ENCODE peak calls at places on chromosomes 1 and 21, in ten cellular contexts. P is uterus, N is vagina, Z is right atrium auricular region, V is Caco-2, Q is lower leg skin, F is GM06990, I is Peyer's patch, K is GM12865, L is body of pancreas. Y is an unnamed sample.

GRCh38 chr1:209405183-209405823 is 178.2 kb upstream of the CAMK1G start:
- DNase-seq in K (no peak), Z (peak; percentile 50), F (no peak), I (no peak), L (no peak), N (no peak), V (no peak), Q (no peak), P (no peak), Y (peak; percentile 60)

GRCh38 chr1:88646852-88647645 is 37.0 kb upstream of the PKN2 start:
- DNase-seq in F (peak; percentile 11), L (no peak), I (no peak), Z (no peak), N (no peak), K (peak; percentile 10), V (peak; percentile 14), Q (no peak), P (no peak), Y (peak; percentile 78)

GRCh38 chr1:117572546-117572945 is 33.3 kb upstream of the TENT5C start:
- DNase-seq in I (no peak), Q (no peak), L (no peak), N (no peak), V (no peak), Z (no peak), P (no peak), F (no peak), K (no peak), Y (no peak)

GRCh38 chr1:198986442-198986841 is 347.6 kb downstream of the PTPRC start:
- DNase-seq in P (no peak), I (no peak), N (no peak), F (no peak), V (no peak), K (no peak), Z (no peak), L (no peak), Q (no peak), Y (no peak)

GRCh38 chr1:39142394-39143060 is 62.0 kb upstream of the MACF1 start:
- DNase-seq in V (peak; percentile 45), P (no peak), F (no peak), N (no peak), I (no peak), L (peak; percentile 90), K (no peak), Q (peak; percentile 82), Z (no peak), Y (peak; percentile 96)

GRCh38 chr21:39196838-39197237 is 13.6 kb upstream of the PSMG1 start:
- DNase-seq in I (no peak), P (no peak), Z (no peak), Q (no peak), F (no peak), N (no peak), L (no peak), V (no peak), K (no peak), Y (no peak)

GRCh38 chr1:155226188-155226909 is 17.9 kb downstream of the MTX1 start:
- DNase-seq in V (peak; percentile 83), Z (peak; percentile 87), L (peak; percentile 72), F (no peak), P (peak; percentile 82), Q (peak; percentile 73), N (no peak), I (peak; percentile 78), K (peak; percentile 88), Y (peak; percentile 76)

GRCh38 chr21:44010429-44010828 is 1.7 kb upstream of the TRAPPC10 start:
- DNase-seq in L (no peak), K (no peak), V (no peak), Z (no peak), P (no peak), I (no peak), Q (no peak), F (no peak), N (no peak), Y (no peak)

GRCh38 chr1:22275211-22275610 is 132.3 kb upstream of the WNT4 start:
- DNase-seq in V (peak; percentile 46), K (no peak), F (no peak), L (no peak), Q (peak; percentile 27), N (no peak), Z (no peak), P (no peak), I (no peak), Y (peak; percentile 73)

GRCh38 chr1:62395291-62395690 is 41.6 kb upstream of the USP1 start:
- DNase-seq in F (no peak), L (no peak), Z (no peak), I (no peak), N (no peak), V (no peak), Q (no peak), K (no peak), P (no peak), Y (no peak)

GRCh38 chr1:182567629-182568028 is 21.4 kb downstream of the RNASEL start:
- DNase-seq in K (no peak), Z (no peak), F (no peak), L (no peak), N (no peak), V (no peak), Q (no peak), P (no peak), I (no peak), Y (peak; percentile 10)

GRCh38 chr1:182565537-182565936 is 23.5 kb downstream of the RNASEL start:
- DNase-seq in I (no peak), P (no peak), N (no peak), K (peak; percentile 37), F (no peak), Q (no peak), Z (no peak), V (no peak), L (no peak), Y (no peak)

GRCh38 chr1:182564605-182565004 is 24.5 kb downstream of the RNASEL start:
- DNase-seq in N (no peak), P (no peak), Z (no peak), Q (no peak), F (no peak), I (no peak), L (no peak), V (no peak), K (no peak), Y (no peak)

GRCh38 chr1:182561432-182561831 is 27.6 kb downstream of the RNASEL start:
- DNase-seq in L (no peak), I (no peak), F (no peak), V (no peak), K (no peak), P (no peak), Q (no peak), Z (no peak), N (no peak), Y (no peak)

GRCh38 chr1:182563095-182563494 is 26.0 kb downstream of the RNASEL start:
- DNase-seq in L (no peak), Q (no peak), I (no peak), P (no peak), Z (no peak), N (no peak), F (no peak), V (no peak), K (no peak), Y (no peak)
- H3K4me3 ChIP-seq in L (no peak overlapping the region), Q (no peak overlapping the region), I (no peak overlapping the region), P (no peak overlapping the region), Z (no peak overlapping the region), N (no peak overlapping the region), F (no peak overlapping the region), V (no peak overlapping the region), K (no peak overlapping the region), Y (no peak overlapping the region)

DNA sequence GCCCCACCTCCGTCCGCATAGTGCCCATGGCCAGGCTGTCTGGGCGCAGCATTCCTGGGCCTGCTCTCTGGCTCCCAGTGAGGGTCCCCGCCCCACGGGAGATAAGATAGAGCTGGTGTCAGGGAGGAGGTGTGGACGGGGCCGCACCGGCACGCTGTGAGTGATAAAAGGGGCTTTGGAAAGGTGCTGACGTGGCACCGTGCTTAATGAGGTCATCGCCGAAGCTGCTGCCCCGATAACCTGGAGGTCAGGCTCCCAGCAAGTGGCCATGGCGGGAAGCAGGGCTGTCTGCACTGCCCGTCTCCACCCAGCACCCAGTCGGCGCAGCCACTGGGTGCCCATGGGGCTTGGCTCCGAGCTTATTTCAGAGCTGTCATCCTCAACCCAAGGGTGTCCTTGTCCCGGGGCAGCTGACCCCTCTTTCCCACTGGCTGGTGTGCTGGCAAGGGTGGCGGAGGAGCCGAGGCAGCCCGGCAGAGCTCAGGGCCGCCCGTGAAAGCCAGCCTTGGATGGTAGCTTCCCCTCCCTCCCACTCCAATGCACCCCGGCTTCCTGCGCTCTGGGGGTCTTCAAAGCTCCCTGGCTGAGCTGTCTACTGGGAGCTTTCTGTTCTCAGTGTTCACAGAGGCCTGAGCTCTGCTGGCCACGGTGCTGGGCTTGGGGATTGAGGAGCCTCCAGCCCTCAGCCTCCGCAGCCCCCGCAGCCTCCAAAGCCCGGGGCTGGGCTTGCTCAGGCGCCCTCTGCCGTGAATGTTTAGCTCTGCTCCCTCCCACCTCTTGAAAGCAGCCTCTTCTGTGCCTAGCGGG is 105.1 kb upstream of the ARHGEF16 start:
- DNase-seq in I (no peak), K (no peak), L (no peak), F (no peak), P (no peak), N (no peak), Z (peak; percentile 70), Q (no peak), V (no peak), Y (no peak)
- TF ChIP-seq CTCF in I (no peak), K (no peak), L (no peak), F (no peak), P (no peak), N (no peak), Z (peak; percentile 49), Q (no peak), V (no peak), Y (no peak)

DNA sequence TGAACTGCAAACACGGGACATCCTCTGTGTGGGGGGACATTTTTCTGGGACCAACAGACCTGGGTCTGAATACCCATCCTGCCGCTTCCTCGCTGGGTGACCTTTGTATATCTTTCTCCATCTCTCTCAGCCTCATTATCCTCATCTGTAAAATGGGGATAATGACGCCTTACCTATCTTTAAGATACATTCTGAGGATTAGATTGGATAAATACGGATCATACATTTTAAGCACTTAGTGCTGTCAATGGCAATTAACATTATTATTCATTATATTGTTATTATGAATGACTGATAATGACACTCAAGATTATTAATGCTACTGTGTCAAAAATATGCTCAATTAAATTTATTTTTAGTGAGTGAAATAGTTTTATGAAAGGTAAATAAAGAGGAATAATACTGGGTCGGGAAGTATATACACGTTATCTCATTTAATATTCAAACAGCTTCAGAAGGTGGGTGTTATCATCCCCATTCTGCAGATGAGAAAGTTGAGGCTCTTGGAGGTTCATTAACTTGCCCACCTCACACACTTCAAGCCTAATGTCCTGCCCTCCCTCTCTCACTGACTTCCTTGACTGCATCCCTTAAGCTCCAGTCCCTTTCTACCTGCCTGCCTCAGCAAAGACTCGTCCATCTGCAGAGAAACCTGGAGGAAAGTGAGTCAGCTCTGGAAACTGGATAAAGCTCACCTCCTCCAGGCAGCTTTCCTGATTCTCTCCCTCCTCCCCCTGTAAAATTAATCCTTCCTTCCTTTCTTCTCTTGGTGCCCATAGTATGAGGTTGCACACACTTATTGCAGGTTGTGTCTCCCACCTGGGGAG is 120.7 kb upstream of the JUN start:
- DNase-seq in F (no peak), P (no peak), N (no peak), I (no peak), V (no peak), K (no peak), Z (peak; percentile 43), Q (no peak), L (no peak), Y (no peak)
- H3K4me3 ChIP-seq in F (peak overlapping the region; percentile 64), P (peak overlapping the region; percentile 50), N (peak overlapping the region; percentile 63), I (peak overlapping the region; percentile 70), V (peak overlapping the region; percentile 48), K (peak overlapping the region; percentile 71), Z (peak overlapping the region; percentile 35), Q (no peak overlapping the region), L (no peak overlapping the region), Y (peak overlapping the region; percentile 36)

GRCh38 chr1:222124602-222125001 is 382.7 kb upstream of the DUSP10 start:
- DNase-seq in L (no peak), V (no peak), K (no peak), N (no peak), I (no peak), F (no peak), Z (no peak), Q (no peak), P (no peak), Y (peak; percentile 28)
- TF ChIP-seq CTCF in L (no peak), V (peak; percentile 31), K (no peak), N (no peak), I (no peak), F (peak; percentile 11), Z (no peak), Q (no peak), P (no peak), Y (peak; percentile 57)